ENCODE peak calls at places on chromosomes 2 and 18, in seven cellular contexts. One of them, this sample, is unnamed. For H3K4me1, the result is how much of the 10 kb centered on the place peaks cover.

GRCh38 chr2:202178342-202178958 is 59.9 kb downstream of the SUMO1 start:
- DNase-seq in cardiac muscle cell: peak
- DNase-seq in upper lobe of left lung: peak
- DNase-seq in left ventricle myocardium inferior: no peak
- DNase-seq in testis: peak
- DNase-seq in A549: peak
- DNase-seq in lung: peak
- DNase-seq in this sample: peak

GRCh38 chr2:65710779-65711295 is 278.4 kb upstream of the SPRED2 start:
- DNase-seq in cardiac muscle cell: peak
- DNase-seq in upper lobe of left lung: peak
- DNase-seq in left ventricle myocardium inferior: no peak
- DNase-seq in testis: no peak
- DNase-seq in A549: peak
- DNase-seq in lung: no peak
- DNase-seq in this sample: no peak

GRCh38 chr2:72915907-72916742 is 1.2 kb upstream of the EMX1 start:
- DNase-seq in cardiac muscle cell: peak
- DNase-seq in upper lobe of left lung: peak
- DNase-seq in left ventricle myocardium inferior: no peak
- DNase-seq in testis: peak
- DNase-seq in A549: peak
- DNase-seq in lung: no peak
- DNase-seq in this sample: no peak

GRCh38 chr2:40371525-40372277 is 80.2 kb downstream of the SLC8A1 start:
- DNase-seq in cardiac muscle cell: peak
- DNase-seq in upper lobe of left lung: no peak
- DNase-seq in left ventricle myocardium inferior: no peak
- DNase-seq in testis: no peak
- DNase-seq in A549: no peak
- DNase-seq in lung: no peak
- DNase-seq in this sample: peak

GRCh38 chr2:171410101-171410500 is 23.7 kb downstream of the METTL8 start:
- DNase-seq in cardiac muscle cell: no peak
- DNase-seq in upper lobe of left lung: no peak
- DNase-seq in left ventricle myocardium inferior: no peak
- DNase-seq in testis: no peak
- DNase-seq in A549: no peak
- DNase-seq in lung: no peak
- DNase-seq in this sample: no peak

GRCh38 chr18:67354692-67355091 is 161.8 kb downstream of the DSEL start:
- DNase-seq in cardiac muscle cell: no peak
- DNase-seq in upper lobe of left lung: no peak
- DNase-seq in left ventricle myocardium inferior: no peak
- DNase-seq in testis: no peak
- DNase-seq in A549: no peak
- DNase-seq in lung: no peak
- DNase-seq in this sample: no peak

GRCh38 chr2:161423351-161424178 is 7.5 kb downstream of the TBR1 start:
- DNase-seq in cardiac muscle cell: no peak
- DNase-seq in upper lobe of left lung: no peak
- DNase-seq in left ventricle myocardium inferior: no peak
- DNase-seq in testis: peak
- DNase-seq in A549: no peak
- DNase-seq in lung: no peak
- DNase-seq in this sample: no peak

GRCh38 chr2:241617431-241618154 is 19.4 kb downstream of the THAP4 start:
- DNase-seq in cardiac muscle cell: peak
- DNase-seq in upper lobe of left lung: peak
- DNase-seq in left ventricle myocardium inferior: peak
- DNase-seq in testis: no peak
- DNase-seq in A549: no peak
- DNase-seq in lung: no peak
- DNase-seq in this sample: no peak

GRCh38 chr18:22930089-22930713 is 2.9 kb upstream of the RBBP8 start:
- DNase-seq in cardiac muscle cell: peak
- DNase-seq in upper lobe of left lung: peak
- DNase-seq in left ventricle myocardium inferior: peak
- DNase-seq in testis: peak
- DNase-seq in A549: peak
- DNase-seq in lung: peak
- DNase-seq in this sample: no peak

GRCh38 chr2:19073522-19073921 is 284.9 kb downstream of the OSR1 start:
- DNase-seq in cardiac muscle cell: peak
- DNase-seq in upper lobe of left lung: no peak
- DNase-seq in left ventricle myocardium inferior: peak
- DNase-seq in testis: no peak
- DNase-seq in A549: peak
- DNase-seq in lung: no peak
- DNase-seq in this sample: no peak

GRCh38 chr2:189466656-189467055 is 25.4 kb downstream of the WDR75 start:
- DNase-seq in cardiac muscle cell: peak
- DNase-seq in upper lobe of left lung: no peak
- DNase-seq in left ventricle myocardium inferior: no peak
- DNase-seq in testis: no peak
- DNase-seq in A549: peak
- DNase-seq in lung: no peak
- DNase-seq in this sample: no peak

GRCh38 chr2:84427235-84428138 is 31.6 kb downstream of the SUCLG1 start:
- DNase-seq in cardiac muscle cell: peak
- DNase-seq in upper lobe of left lung: no peak
- DNase-seq in left ventricle myocardium inferior: no peak
- DNase-seq in testis: no peak
- DNase-seq in A549: no peak
- DNase-seq in lung: no peak
- DNase-seq in this sample: no peak

GRCh38 chr2:65045651-65046050 is 10.6 kb upstream of the CEP68 start:
- DNase-seq in cardiac muscle cell: peak
- DNase-seq in upper lobe of left lung: no peak
- DNase-seq in left ventricle myocardium inferior: no peak
- DNase-seq in testis: no peak
- DNase-seq in A549: no peak
- DNase-seq in lung: no peak
- DNase-seq in this sample: no peak

GRCh38 chr2:145725876-145726275 is 1206.0 kb upstream of the ZEB2 start:
- DNase-seq in cardiac muscle cell: no peak
- DNase-seq in upper lobe of left lung: no peak
- DNase-seq in left ventricle myocardium inferior: no peak
- DNase-seq in testis: no peak
- DNase-seq in A549: no peak
- DNase-seq in lung: no peak
- DNase-seq in this sample: no peak

GRCh38 chr2:36748166-36748565 is 51.7 kb downstream of the VIT start:
- DNase-seq in cardiac muscle cell: no peak
- DNase-seq in upper lobe of left lung: no peak
- DNase-seq in left ventricle myocardium inferior: no peak
- DNase-seq in testis: no peak
- DNase-seq in A549: no peak
- DNase-seq in lung: no peak
- DNase-seq in this sample: no peak

GRCh38 chr2:109059474-109060165 is 69.4 kb upstream of the SH3RF3 start:
- DNase-seq in cardiac muscle cell: no peak
- DNase-seq in upper lobe of left lung: peak
- DNase-seq in left ventricle myocardium inferior: peak
- DNase-seq in testis: no peak
- DNase-seq in A549: no peak
- DNase-seq in lung: no peak
- DNase-seq in this sample: no peak

GRCh38 chr2:63052411-63053234 is 2.0 kb downstream of the OTX1 start:
- DNase-seq in cardiac muscle cell: no peak
- DNase-seq in upper lobe of left lung: no peak
- DNase-seq in left ventricle myocardium inferior: no peak
- DNase-seq in testis: no peak
- DNase-seq in A549: no peak
- DNase-seq in lung: no peak
- DNase-seq in this sample: no peak

GRCh38 chr2:73414651-73415050 is 29.0 kb downstream of the ALMS1 start:
- DNase-seq in cardiac muscle cell: peak
- DNase-seq in upper lobe of left lung: no peak
- DNase-seq in left ventricle myocardium inferior: no peak
- DNase-seq in testis: no peak
- DNase-seq in A549: no peak
- DNase-seq in lung: no peak
- DNase-seq in this sample: no peak

GRCh38 chr2:232030229-232030628 is 68.7 kb downstream of the DIS3L2 start:
- DNase-seq in cardiac muscle cell: no peak
- DNase-seq in upper lobe of left lung: no peak
- DNase-seq in left ventricle myocardium inferior: no peak
- DNase-seq in testis: no peak
- DNase-seq in A549: no peak
- DNase-seq in lung: no peak
- DNase-seq in this sample: no peak

GRCh38 chr2:8508766-8509165 is 173.1 kb upstream of the ID2 start:
- DNase-seq in cardiac muscle cell: no peak
- DNase-seq in upper lobe of left lung: no peak
- DNase-seq in left ventricle myocardium inferior: no peak
- DNase-seq in testis: no peak
- DNase-seq in A549: no peak
- DNase-seq in lung: no peak
- DNase-seq in this sample: no peak
- H3K4me1 ChIP-seq in cardiac muscle cell: under half
- H3K4me1 ChIP-seq in upper lobe of left lung: under half
- H3K4me1 ChIP-seq in left ventricle myocardium inferior: under half
- H3K4me1 ChIP-seq in testis: under half
- H3K4me1 ChIP-seq in A549: under half
- H3K4me1 ChIP-seq in lung: under half
- H3K4me1 ChIP-seq in this sample: under half

GRCh38 chr2:149597050-149598013 is 9.8 kb upstream of the MMADHC start:
- DNase-seq in cardiac muscle cell: peak
- DNase-seq in upper lobe of left lung: peak
- DNase-seq in left ventricle myocardium inferior: no peak
- DNase-seq in testis: peak
- DNase-seq in A549: peak
- DNase-seq in lung: peak
- DNase-seq in this sample: peak
- H3K4me3 ChIP-seq in cardiac muscle cell: no peak
- H3K4me3 ChIP-seq in upper lobe of left lung: no peak
- H3K4me3 ChIP-seq in left ventricle myocardium inferior: peak
- H3K4me3 ChIP-seq in testis: no peak
- H3K4me3 ChIP-seq in A549: peak
- H3K4me3 ChIP-seq in lung: no peak
- H3K4me3 ChIP-seq in this sample: peak

GRCh38 chr2:102078773-102079172 is 63.8 kb upstream of the IL1R1 start:
- DNase-seq in cardiac muscle cell: no peak
- DNase-seq in upper lobe of left lung: no peak
- DNase-seq in left ventricle myocardium inferior: no peak
- DNase-seq in testis: no peak
- DNase-seq in A549: no peak
- DNase-seq in lung: no peak
- DNase-seq in this sample: no peak

GRCh38 chr2:102073168-102073724 is 69.3 kb upstream of the IL1R1 start:
- DNase-seq in cardiac muscle cell: no peak
- DNase-seq in upper lobe of left lung: no peak
- DNase-seq in left ventricle myocardium inferior: no peak
- DNase-seq in testis: no peak
- DNase-seq in A549: no peak
- DNase-seq in lung: no peak
- DNase-seq in this sample: no peak

GRCh38 chr2:102074167-102074778 is 68.3 kb upstream of the IL1R1 start:
- DNase-seq in cardiac muscle cell: no peak
- DNase-seq in upper lobe of left lung: no peak
- DNase-seq in left ventricle myocardium inferior: no peak
- DNase-seq in testis: no peak
- DNase-seq in A549: no peak
- DNase-seq in lung: no peak
- DNase-seq in this sample: no peak

GRCh38 chr2:102072741-102073140 is 69.8 kb upstream of the IL1R1 start:
- DNase-seq in cardiac muscle cell: peak
- DNase-seq in upper lobe of left lung: no peak
- DNase-seq in left ventricle myocardium inferior: no peak
- DNase-seq in testis: no peak
- DNase-seq in A549: no peak
- DNase-seq in lung: no peak
- DNase-seq in this sample: no peak

GRCh38 chr2:102076512-102076911 is 66.0 kb upstream of the IL1R1 start:
- DNase-seq in cardiac muscle cell: no peak
- DNase-seq in upper lobe of left lung: no peak
- DNase-seq in left ventricle myocardium inferior: no peak
- DNase-seq in testis: no peak
- DNase-seq in A549: no peak
- DNase-seq in lung: no peak
- DNase-seq in this sample: no peak
- TF ChIP-seq CTCF in cardiac muscle cell: no peak
- TF ChIP-seq CTCF in upper lobe of left lung: no peak
- TF ChIP-seq CTCF in left ventricle myocardium inferior: no peak
- TF ChIP-seq CTCF in testis: no peak
- TF ChIP-seq CTCF in A549: no peak
- TF ChIP-seq CTCF in lung: no peak
- TF ChIP-seq CTCF in this sample: no peak

GRCh38 chr2:120227111-120227991 is 4.2 kb upstream of the TMEM185B start:
- DNase-seq in cardiac muscle cell: no peak
- DNase-seq in upper lobe of left lung: no peak
- DNase-seq in left ventricle myocardium inferior: no peak
- DNase-seq in testis: peak
- DNase-seq in A549: no peak
- DNase-seq in lung: no peak
- DNase-seq in this sample: peak

GRCh38 chr2:120226296-120226695 is 3.1 kb upstream of the TMEM185B start:
- DNase-seq in cardiac muscle cell: no peak
- DNase-seq in upper lobe of left lung: no peak
- DNase-seq in left ventricle myocardium inferior: no peak
- DNase-seq in testis: no peak
- DNase-seq in A549: no peak
- DNase-seq in lung: no peak
- DNase-seq in this sample: no peak

GRCh38 chr2:120224735-120225548 is 1.7 kb upstream of the TMEM185B start:
- DNase-seq in cardiac muscle cell: no peak
- DNase-seq in upper lobe of left lung: no peak
- DNase-seq in left ventricle myocardium inferior: no peak
- DNase-seq in testis: no peak
- DNase-seq in A549: no peak
- DNase-seq in lung: no peak
- DNase-seq in this sample: no peak

GRCh38 chr2:120224256-120224655 is 1.1 kb upstream of the TMEM185B start:
- DNase-seq in cardiac muscle cell: no peak
- DNase-seq in upper lobe of left lung: no peak
- DNase-seq in left ventricle myocardium inferior: no peak
- DNase-seq in testis: no peak
- DNase-seq in A549: no peak
- DNase-seq in lung: no peak
- DNase-seq in this sample: no peak

GRCh38 chr2:120225549-120226065 is 2.4 kb upstream of the TMEM185B start:
- DNase-seq in cardiac muscle cell: no peak
- DNase-seq in upper lobe of left lung: no peak
- DNase-seq in left ventricle myocardium inferior: no peak
- DNase-seq in testis: no peak
- DNase-seq in A549: no peak
- DNase-seq in lung: no peak
- DNase-seq in this sample: peak
- H3K4me1 ChIP-seq in cardiac muscle cell: under half
- H3K4me1 ChIP-seq in upper lobe of left lung: under half
- H3K4me1 ChIP-seq in left ventricle myocardium inferior: under half
- H3K4me1 ChIP-seq in testis: under half
- H3K4me1 ChIP-seq in A549: under half
- H3K4me1 ChIP-seq in lung: under half
- H3K4me1 ChIP-seq in this sample: under half

This sample was measured in ascending aorta.